ENCODE peak calls at places on chromosomes 2 and 18, in six cellular contexts. A, D, X, J, N and O are unnamed samples.

GRCh38 chr2:61636686-61637085 is 98.5 kb upstream of the XPO1 start:
- DNase-seq in A (no peak), D (no peak), X (no peak), J (no peak), N (no peak), O (no peak)

GRCh38 chr18:46402945-46403344 is 254.1 kb downstream of the LOXHD1 start:
- DNase-seq in A (no peak), D (no peak), X (no peak), J (no peak), N (no peak), O (no peak)

GRCh38 chr2:231360401-231360800 is 35.1 kb upstream of the B3GNT7 start:
- DNase-seq in A (no peak), D (no peak), X (no peak), J (no peak), N (no peak), O (no peak)

GRCh38 chr18:23531912-23532311 is 28.6 kb downstream of the RMC1 start:
- DNase-seq in A (no peak), D (no peak), X (no peak), J (no peak), N (no peak), O (no peak)

GRCh38 chr18:6401687-6402086 is 13.0 kb downstream of the L3MBTL4 start:
- DNase-seq in A (no peak), D (no peak), X (no peak), J (no peak), N (no peak), O (no peak)

GRCh38 chr18:24683965-24684364 is 223.5 kb downstream of the HRH4 start:
- DNase-seq in A (no peak), D (no peak), X (no peak), J (no peak), N (no peak), O (no peak)

GRCh38 chr2:213162515-213163118 is 11.2 kb upstream of the IKZF2 start:
- DNase-seq in A (no peak), D (no peak), X (no peak), J (no peak), N (no peak), O (peak)

GRCh38 chr2:134668821-134669220 is 50.0 kb downstream of the TMEM163 start:
- DNase-seq in A (peak), D (no peak), X (peak), J (no peak), N (peak), O (no peak)

GRCh38 chr18:22332590-22332989 is 85.1 kb downstream of the CTAGE1 start:
- DNase-seq in A (no peak), D (peak), X (no peak), J (no peak), N (no peak), O (no peak)

GRCh38 chr2:230627806-230628724 is 84.6 kb upstream of the CAB39 start:
- DNase-seq in A (no peak), D (peak), X (no peak), J (peak), N (no peak), O (peak)

GRCh38 chr2:48448274-48449061 is 81.5 kb upstream of the STON1 start:
- DNase-seq in A (no peak), D (peak), X (no peak), J (peak), N (no peak), O (peak)

GRCh38 chr2:136171223-136171622 is 53.3 kb upstream of the CXCR4 start:
- DNase-seq in A (no peak), D (no peak), X (no peak), J (no peak), N (no peak), O (no peak)
- TF ChIP-seq CTCF in A (no peak), D (no peak), X (no peak), J (no peak), N (no peak), O (no peak)

GRCh38 chr2:206920310-206920709 is 19.0 kb upstream of the CPO start:
- DNase-seq in A (no peak), D (no peak), X (no peak), J (no peak), N (no peak), O (no peak)
- TF ChIP-seq CTCF in A (no peak), D (no peak), X (no peak), J (no peak), N (no peak), O (no peak)

GRCh38 chr2:142220901-142221300 is 90.1 kb upstream of the LRP1B start:
- DNase-seq in A (no peak), D (no peak), X (no peak), J (peak), N (peak), O (no peak)
- TF ChIP-seq CTCF in A (no peak), D (no peak), X (no peak), J (no peak), N (no peak), O (no peak)

DNA sequence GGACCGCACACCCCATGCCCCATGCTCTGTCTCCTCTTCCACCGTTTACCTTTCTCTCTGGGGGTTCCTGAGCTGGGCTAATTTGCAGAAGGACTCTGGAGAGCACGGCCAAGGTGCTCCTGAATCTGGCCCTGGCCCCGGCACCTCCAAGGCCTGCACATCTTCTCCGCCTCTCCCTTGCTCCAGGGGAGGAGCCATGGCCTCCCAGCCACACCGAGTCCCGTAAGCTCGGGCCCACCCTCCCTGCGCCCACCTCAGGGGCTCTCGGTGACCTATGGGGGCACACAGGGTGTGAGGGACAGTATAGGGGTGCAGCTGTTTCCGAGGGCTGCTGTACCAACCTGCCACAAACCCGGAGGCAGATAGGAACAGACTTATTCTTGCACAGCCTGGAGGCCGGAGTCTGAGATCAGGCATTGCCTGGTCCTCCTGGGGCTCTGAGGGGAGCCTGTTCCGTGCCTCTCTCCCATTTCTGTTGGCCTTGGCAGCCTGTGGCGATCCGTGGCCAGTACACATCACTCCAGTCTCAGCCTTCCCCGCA is 127.3 kb upstream of the GPC1 start:
- DNase-seq in A (peak), D (no peak), X (no peak), J (no peak), N (no peak), O (no peak)
- TF ChIP-seq CTCF in A (no peak), D (no peak), X (no peak), J (no peak), N (no peak), O (no peak)

GRCh38 chr2:128787616-128788015 is 468.9 kb upstream of the HS6ST1 start:
- DNase-seq in A (peak), D (no peak), X (no peak), J (no peak), N (no peak), O (no peak)

GRCh38 chr2:128784626-128785306 is 466.1 kb upstream of the HS6ST1 start:
- DNase-seq in A (peak), D (no peak), X (no peak), J (no peak), N (peak), O (no peak)

GRCh38 chr2:128786296-128786695 is 467.6 kb upstream of the HS6ST1 start:
- DNase-seq in A (no peak), D (no peak), X (no peak), J (no peak), N (no peak), O (no peak)

GRCh38 chr2:128788636-128789220 is 470.1 kb upstream of the HS6ST1 start:
- DNase-seq in A (peak), D (no peak), X (no peak), J (no peak), N (no peak), O (no peak)

DNA sequence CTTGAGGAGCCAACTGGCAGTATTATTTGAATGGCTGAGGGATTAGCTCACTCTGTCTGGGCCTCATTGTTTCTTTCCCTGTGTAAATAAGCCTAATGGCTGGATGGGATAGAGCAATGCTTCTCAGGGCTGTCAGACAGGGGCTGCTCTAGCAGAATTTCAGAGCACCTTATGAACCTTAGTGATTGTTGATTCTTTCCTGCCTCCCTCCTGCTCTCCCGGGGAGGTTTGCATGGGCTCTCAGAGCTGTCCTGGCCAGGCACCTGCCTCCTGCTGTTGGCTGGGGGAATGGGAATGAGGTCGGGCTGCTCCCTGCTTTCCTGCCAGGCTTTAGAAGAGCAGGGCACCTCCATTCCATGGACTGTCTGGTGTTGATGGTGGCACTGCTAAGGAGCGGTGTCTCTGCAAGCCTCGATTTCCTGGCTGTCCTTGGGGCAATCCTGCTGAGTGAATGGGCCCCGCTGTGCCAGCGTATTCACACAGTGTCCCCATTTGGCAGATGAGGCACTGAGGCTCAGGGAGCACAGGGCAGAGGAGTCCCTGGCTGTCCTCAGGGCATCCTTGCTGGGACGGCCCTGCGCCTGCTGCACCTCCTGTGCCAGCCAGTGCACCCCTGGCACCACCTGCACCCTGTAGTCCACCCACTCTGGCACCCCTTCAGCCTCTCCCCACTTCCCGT is 468.3 kb upstream of the HS6ST1 start:
- DNase-seq in A (peak), D (no peak), X (no peak), J (peak), N (no peak), O (no peak)
- TF ChIP-seq CTCF in A (no peak), D (no peak), X (no peak), J (no peak), N (no peak), O (no peak)

DNA sequence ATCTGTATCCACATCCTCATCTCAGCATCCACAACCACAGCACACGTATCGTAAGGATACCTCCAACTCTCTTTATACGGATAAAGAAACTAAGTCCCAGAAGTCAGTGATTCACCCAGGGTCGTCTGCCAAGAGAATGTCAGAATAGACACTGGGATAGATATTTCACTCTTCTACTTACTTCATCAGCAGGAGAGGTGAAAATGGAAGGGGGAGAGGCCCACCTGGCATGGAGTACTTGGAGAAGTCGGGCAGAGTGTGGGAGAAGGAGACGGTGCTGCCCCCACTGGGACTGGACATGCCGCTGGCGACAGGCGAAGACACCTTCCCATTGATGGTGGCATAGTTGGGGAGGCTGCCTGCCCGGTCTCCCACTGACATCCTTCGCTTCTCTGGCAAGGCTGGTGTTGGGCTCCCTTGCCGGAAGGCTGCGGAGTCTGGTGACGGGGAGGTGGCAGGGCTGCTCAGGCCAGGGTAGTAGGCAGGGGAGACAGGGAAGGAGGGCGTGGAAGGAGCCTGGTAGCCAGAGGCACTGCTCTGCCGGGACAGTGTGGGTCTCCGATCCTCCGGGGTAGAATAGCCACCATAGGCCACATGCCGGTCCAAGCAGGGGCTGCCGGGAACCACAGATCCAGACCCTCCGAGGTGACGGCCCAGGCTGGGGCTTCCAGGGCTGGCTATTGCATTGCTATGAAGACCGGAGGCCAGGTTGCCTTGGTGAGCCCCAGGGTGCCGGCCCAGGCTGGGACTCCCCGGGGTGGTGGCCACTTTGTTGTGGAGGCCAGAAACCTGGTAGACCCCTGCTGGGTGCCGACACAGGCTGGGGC is 185.1 kb downstream of the TNS1 start:
- DNase-seq in A (peak), D (no peak), X (no peak), J (no peak), N (no peak), O (no peak)
- TF ChIP-seq CTCF in A (no peak), D (no peak), X (no peak), J (no peak), N (no peak), O (no peak)

DNA sequence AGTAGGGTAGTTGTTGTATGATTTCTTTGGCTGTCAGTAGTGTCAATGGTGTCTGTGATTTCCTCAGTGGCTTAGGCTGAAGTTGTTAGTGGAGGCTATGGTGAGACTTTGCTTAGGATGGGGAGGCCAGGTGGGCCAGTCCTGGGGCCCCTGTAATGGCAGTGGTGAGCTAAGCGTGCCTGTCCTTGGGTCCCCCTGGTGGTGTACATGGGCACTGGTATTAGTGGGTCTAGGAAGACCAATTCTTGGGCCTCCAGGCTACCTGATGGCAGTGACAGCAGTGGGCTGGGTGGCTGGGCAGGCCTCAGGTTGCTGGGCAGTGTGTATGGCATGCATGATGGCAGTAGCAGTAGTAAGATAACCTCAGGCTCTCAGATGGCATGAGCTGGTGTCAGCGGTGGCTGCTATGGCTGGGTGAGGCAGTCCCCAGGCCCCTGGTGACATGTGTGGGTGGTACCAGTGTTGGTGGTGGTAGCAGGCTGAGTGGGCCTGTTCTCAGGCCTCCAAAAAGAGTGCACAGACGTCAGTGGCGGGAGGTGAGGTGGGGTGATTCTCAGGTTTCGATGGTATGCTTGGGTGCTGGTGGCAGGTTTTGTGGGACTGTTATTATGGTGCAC is 103.2 kb downstream of the KLHL14 start:
- DNase-seq in A (peak), D (peak), X (no peak), J (no peak), N (no peak), O (no peak)
- TF ChIP-seq CTCF in A (no peak), D (peak), X (no peak), J (no peak), N (no peak), O (peak)

DNA sequence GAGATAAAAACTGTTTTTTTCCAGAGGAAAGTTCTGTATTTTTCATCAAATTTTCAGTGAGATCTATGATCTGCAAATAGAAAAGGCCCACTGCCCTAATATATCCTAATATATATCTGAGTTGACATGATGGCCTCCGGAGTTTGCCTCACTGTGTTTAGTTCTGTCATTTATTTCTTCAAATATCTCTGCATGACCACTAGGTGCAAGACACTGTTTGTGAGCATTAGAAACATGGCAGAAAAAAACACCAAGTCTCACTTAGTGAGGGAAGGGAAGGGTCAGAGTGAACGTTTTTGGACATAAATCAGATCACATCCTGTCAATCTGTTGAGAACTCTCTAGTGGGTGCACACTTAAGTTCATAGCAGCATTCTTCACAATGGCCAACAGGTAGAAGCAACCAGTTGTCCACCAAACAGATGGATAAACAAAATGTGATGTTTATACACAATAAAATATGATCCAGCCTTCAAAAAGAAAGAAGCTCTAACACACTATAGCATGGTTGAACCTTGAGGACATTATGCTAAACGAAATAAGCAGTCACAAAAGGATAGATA is 53.4 kb downstream of the SPIRE1 start:
- DNase-seq in A (no peak), D (no peak), X (no peak), J (no peak), N (no peak), O (no peak)
- TF ChIP-seq CTCF in A (no peak), D (no peak), X (no peak), J (peak), N (no peak), O (peak)

GRCh38 chr2:115162454-115163293 is 720.2 kb downstream of the DPP10 start:
- DNase-seq in A (peak), D (no peak), X (no peak), J (no peak), N (no peak), O (no peak)

GRCh38 chr2:115163572-115163971 is 721.1 kb downstream of the DPP10 start:
- DNase-seq in A (no peak), D (no peak), X (no peak), J (no peak), N (no peak), O (no peak)

GRCh38 chr2:115161531-115162453 is 719.4 kb downstream of the DPP10 start:
- DNase-seq in A (peak), D (no peak), X (no peak), J (no peak), N (no peak), O (no peak)

GRCh38 chr2:115168457-115168856 is 726.0 kb downstream of the DPP10 start:
- DNase-seq in A (no peak), D (no peak), X (no peak), J (no peak), N (no peak), O (no peak)

DNA sequence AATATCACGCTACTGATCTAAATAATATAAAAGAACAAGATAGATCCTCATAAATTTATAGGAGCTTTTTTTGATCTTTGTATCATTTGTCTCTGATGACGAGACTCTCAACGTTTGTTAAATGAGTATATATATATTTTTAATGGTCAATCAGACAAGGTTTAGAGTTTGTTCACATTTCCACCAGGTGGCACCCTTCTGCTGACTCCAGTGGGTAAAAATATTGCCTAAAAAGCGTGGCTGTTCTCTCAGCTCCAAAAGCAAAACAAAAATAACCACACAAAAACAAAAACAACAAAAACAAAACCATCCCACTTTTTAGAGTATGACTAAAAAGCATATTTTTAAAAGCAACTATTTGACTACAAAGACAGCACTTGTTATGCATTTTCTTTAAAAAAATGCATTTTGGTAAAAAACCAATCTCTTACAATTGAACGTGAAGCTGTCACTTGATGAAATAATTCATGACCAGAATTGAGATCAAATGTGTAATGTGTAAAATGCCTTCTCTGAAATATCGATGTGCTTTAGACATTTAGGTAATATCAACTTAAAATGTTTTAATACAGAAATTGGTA is 723.2 kb downstream of the DPP10 start:
- DNase-seq in A (no peak), D (peak), X (no peak), J (peak), N (no peak), O (peak)
- TF ChIP-seq CTCF in A (peak), D (peak), X (no peak), J (peak), N (no peak), O (peak)

DNA sequence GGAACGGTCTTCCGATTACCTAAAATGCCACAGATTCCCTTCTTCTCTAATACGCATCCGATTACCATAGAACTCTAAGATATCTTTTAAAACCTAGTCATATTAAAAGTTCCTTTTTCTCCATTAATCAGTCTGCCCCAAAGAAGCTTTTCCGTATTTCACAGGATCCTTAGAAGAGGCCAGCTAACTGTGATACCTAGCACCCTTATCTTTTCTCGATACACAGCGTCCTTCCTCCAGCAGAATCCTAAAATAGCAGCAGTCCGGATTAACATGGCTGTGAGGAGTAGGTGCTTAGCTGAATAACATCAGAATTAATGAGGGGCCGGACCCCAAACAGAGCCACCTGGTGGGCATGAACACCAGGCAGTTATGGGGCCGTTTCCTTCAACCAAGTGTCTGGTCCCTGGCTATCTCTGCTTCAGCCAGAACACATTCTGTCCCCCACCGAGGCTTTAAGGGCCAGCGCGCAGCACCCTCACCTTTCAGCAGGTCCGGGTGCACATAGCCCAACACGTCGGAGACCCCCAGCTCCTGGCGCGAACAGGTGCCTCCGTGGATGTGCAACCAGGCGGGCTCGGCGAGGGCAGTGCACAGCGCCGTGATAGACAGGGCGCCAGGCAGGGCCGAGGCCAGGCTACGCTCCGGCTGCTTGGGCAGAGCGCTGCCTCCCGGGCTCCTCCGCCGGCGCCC is 995 bp downstream of the TMEM127 start:
- DNase-seq in A (no peak), D (peak), X (no peak), J (peak), N (no peak), O (peak)
- TF ChIP-seq CTCF in A (no peak), D (peak), X (no peak), J (peak), N (no peak), O (peak)